ENCODE peak calls at places on chromosome 7, in nine cellular contexts. I is right atrium auricular region, Z is fibroblast of mammary gland, W is cardiac muscle cell, X is MM.1S, Y is gastrocnemius medialis, D is GM10248, F is GM12865, L is GM06990. N is an unnamed sample.

GRCh38 chr7:4220011-4220410 is 462.1 kb upstream of the FOXK1 start:
- DNase-seq in D (no peak), X (no peak), Y (no peak), L (no peak), F (no peak), W (no peak), I (no peak), Z (no peak), N (no peak)

GRCh38 chr7:134702366-134703240 is 56.0 kb downstream of the BPGM start:
- DNase-seq in Y (no peak), W (no peak), L (no peak), I (no peak), X (no peak), F (no peak), Z (no peak), D (no peak), N (no peak)

GRCh38 chr7:122864016-122864415 is 22.2 kb downstream of the CADPS2 start:
- DNase-seq in Z (peak; percentile 9), L (no peak), F (no peak), D (no peak), W (no peak), I (no peak), X (no peak), Y (no peak), N (no peak)

GRCh38 chr7:1951600-1951999 is 281.1 kb downstream of the MAD1L1 start:
- DNase-seq in Y (no peak), W (no peak), Z (no peak), L (no peak), F (no peak), X (no peak), D (no peak), I (no peak), N (no peak)

GRCh38 chr7:135074096-135074495 is 73.8 kb upstream of the TMEM140 start:
- DNase-seq in X (no peak), Y (no peak), F (no peak), W (no peak), I (no peak), Z (no peak), L (no peak), D (no peak), N (no peak)

GRCh38 chr7:82615527-82615926 is 171.9 kb upstream of the CACNA2D1 start:
- DNase-seq in X (peak; percentile 7), Z (no peak), L (no peak), F (peak; percentile 22), W (no peak), Y (no peak), I (no peak), D (no peak), N (no peak)

GRCh38 chr7:105136221-105136620 is 122.2 kb downstream of the KMT2E start:
- DNase-seq in F (no peak), L (no peak), W (peak; percentile 7), Z (no peak), Y (no peak), D (no peak), I (no peak), X (no peak), N (no peak)

GRCh38 chr7:115070311-115070710 is 148.4 kb downstream of the MDFIC start:
- DNase-seq in L (no peak), X (no peak), D (no peak), W (no peak), I (no peak), Y (no peak), Z (no peak), F (no peak), N (no peak)

GRCh38 chr7:129014501-129015101 is 40.3 kb downstream of the TNPO3 start:
- DNase-seq in D (no peak), X (no peak), Z (no peak), I (no peak), W (no peak), F (no peak), L (no peak), Y (no peak), N (no peak)

GRCh38 chr7:63045575-63045974 is 953.1 kb upstream of the ZNF722 start:
- DNase-seq in L (no peak), Z (no peak), X (no peak), D (no peak), F (no peak), I (no peak), Y (no peak), W (no peak), N (no peak)

GRCh38 chr7:5351508-5352265 is 68.9 kb downstream of the SLC29A4 start:
- DNase-seq in I (no peak), F (no peak), L (no peak), W (no peak), D (no peak), Z (peak; percentile 14), X (no peak), Y (no peak), N (no peak)

GRCh38 chr7:12570529-12571461 is at the start of gene SCIN:
- DNase-seq in I (no peak), F (peak; percentile 33), L (peak; percentile 12), Y (no peak), X (peak; percentile 36), Z (peak; percentile 10), W (peak; percentile 35), D (peak; percentile 32), N (peak; percentile 19)

DNA sequence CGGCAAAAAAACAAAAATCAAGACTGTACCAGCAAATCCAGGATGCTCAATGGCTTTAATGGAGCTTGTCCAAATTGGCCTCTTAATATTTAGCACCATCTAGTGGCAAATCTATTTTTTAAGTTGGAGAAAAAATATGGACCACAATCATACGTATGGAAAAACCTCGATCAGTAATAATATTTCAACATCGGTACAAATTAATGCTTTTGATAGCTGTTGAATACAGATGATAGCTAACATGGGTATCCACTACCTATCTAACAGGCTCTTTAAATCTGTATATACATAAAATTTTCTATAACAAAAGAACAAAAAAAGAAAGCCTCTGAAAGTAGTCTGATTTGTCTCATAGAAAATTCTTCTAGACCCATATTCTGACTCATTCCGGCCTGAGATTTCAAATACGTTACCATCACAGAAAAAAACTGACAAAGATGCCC is 29.2 kb downstream of the COA1 start:
- DNase-seq in Z (peak; percentile 84), L (peak; percentile 19), I (no peak), D (no peak), W (peak; percentile 50), X (peak; percentile 60), F (peak; percentile 66), Y (no peak), N (no peak)
- TF ChIP-seq CTCF in Z (peak; percentile 71), L (peak; percentile 54), I (peak; percentile 80), D (peak; percentile 44), W (peak; percentile 56), X (peak; percentile 67), F (peak; percentile 49), Y (peak; percentile 50), N (peak; percentile 76)

DNA sequence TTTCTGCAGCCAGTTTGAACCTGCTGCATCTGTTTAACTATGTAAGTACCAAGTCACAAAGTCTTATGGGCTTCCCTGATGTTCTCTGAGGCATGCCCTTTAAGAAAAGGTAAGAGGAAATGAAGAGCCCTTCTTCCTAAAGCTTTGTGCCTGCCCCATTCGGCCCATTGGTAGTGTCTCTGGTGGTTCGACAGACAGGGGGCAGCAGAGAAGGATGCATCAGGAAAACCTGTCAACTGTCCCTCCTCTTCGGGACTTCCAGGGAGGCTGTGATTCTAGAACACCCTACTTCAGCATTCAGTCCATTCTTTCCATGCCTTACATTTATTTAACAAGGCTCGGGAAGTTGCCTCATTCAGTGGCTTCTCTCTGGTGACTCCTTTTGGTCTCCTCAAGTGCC is 1.9 kb upstream of the SFRP4 start:
- DNase-seq in F (no peak), X (no peak), L (no peak), D (no peak), I (no peak), Y (no peak), Z (no peak), W (no peak), N (no peak)
- TF ChIP-seq CTCF in F (no peak), X (peak; percentile 18), L (peak; percentile 36), D (no peak), I (no peak), Y (no peak), Z (peak; percentile 14), W (peak; percentile 6), N (peak; percentile 8)

DNA sequence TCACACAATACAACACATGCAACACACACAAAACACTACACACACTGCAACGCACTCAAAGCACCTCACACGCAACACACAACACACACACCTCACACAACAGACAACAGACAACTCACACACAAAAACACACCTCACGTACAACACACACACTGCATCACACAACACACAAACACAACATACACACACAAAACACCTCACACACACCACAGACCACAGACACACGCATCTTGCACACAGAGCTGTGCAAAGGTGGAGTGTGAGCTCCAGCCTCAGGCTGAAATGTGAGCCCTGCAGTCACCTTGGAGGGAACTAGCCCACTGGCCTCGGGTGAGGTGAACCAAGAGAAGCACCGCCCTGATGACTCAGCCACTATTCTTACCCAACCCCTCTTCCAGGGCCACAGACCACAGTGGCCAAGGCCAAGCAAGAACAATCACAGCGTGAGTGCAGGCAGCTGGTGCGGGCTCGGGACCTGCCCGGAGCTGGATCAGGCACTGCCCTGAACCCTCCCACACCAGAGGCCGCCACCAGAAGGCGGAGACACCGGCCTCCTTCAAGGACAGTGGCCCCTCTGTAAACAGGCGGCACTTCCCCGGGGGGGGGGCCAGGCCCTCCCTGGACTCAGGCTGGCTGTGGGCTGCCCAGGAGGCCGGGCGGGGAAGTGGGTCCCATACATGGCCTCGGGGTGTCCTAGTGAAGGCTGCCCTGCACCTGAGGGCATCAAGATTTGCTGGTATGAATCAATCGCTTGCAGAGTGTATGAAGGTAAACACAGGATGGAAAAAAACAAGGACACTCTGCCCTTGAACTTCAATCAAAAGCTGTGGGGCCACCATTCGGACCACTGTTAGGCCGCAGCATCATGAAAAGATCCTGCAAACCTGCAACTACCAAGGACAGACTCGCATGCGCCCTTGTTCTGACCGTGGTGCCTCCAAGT is 106.7 kb downstream of the TNS3 start:
- DNase-seq in I (peak; percentile 94), W (peak; percentile 51), Z (peak; percentile 97), L (peak; percentile 74), F (peak; percentile 75), Y (peak; percentile 98), X (peak; percentile 98), D (peak; percentile 83), N (peak; percentile 81)
- TF ChIP-seq CTCF in I (peak; percentile 52), W (peak; percentile 19), Z (no peak), L (no peak), F (no peak), Y (peak; percentile 49), X (peak; percentile 29), D (peak; percentile 8), N (no peak)

GRCh38 chr7:392822-393221 is 102.9 kb downstream of the FOXL3 start:
- DNase-seq in D (no peak), X (no peak), L (no peak), W (no peak), Z (no peak), Y (no peak), F (no peak), I (no peak), N (no peak)

GRCh38 chr7:391411-391951 is 101.5 kb downstream of the FOXL3 start:
- DNase-seq in F (no peak), Z (no peak), Y (peak; percentile 5), W (no peak), X (no peak), D (no peak), I (no peak), L (no peak), N (no peak)

GRCh38 chr7:391961-392524 is 102.1 kb downstream of the FOXL3 start:
- DNase-seq in L (no peak), X (no peak), Z (no peak), D (no peak), F (no peak), W (no peak), I (no peak), Y (no peak), N (no peak)

GRCh38 chr7:398888-399287 is 108.9 kb downstream of the FOXL3 start:
- DNase-seq in L (no peak), Y (no peak), Z (no peak), I (no peak), D (no peak), W (no peak), F (no peak), X (no peak), N (no peak)

GRCh38 chr7:395643-396042 is 105.7 kb downstream of the FOXL3 start:
- DNase-seq in W (no peak), D (no peak), X (no peak), I (no peak), F (no peak), L (no peak), Z (no peak), Y (no peak), N (no peak)
- TF ChIP-seq CTCF in W (no peak), D (no peak), X (no peak), I (no peak), F (no peak), L (no peak), Z (no peak), Y (no peak), N (no peak)